ENCODE peak calls at places on chromosomes 7 and 10, in ten cellular contexts. Y is DND-41, F is HCT116, T is AG04450, N is GM06990, E is transverse colon, D is prostate gland, U is cardiac fibroblast, J is left lung, R is lower leg skin. Z is an unnamed sample.

GRCh38 chr10:94061026-94061425 is 67.3 kb downstream of the PLCE1 start:
- DNase-seq in Y (no peak), F (no peak), T (no peak), N (no peak), E (no peak), D (no peak), U (no peak), J (no peak), R (no peak), Z (no peak)

GRCh38 chr7:21028990-21029337 is 242.3 kb upstream of the SP8 start:
- DNase-seq in Y (no peak), F (no peak), T (no peak), N (no peak), E (no peak), D (no peak), U (no peak), J (no peak), R (no peak), Z (no peak)

GRCh38 chr10:71136036-71136690 is 76.2 kb upstream of the UNC5B start:
- DNase-seq in Y (no peak), F (no peak), T (no peak), N (no peak), E (no peak), D (no peak), U (no peak), J (no peak), R (peak), Z (no peak)

GRCh38 chr10:125325326-125325725 is 165.0 kb upstream of the CTBP2 start:
- DNase-seq in Y (no peak), F (no peak), T (no peak), N (no peak), E (no peak), D (no peak), U (no peak), J (no peak), R (no peak), Z (no peak)

GRCh38 chr10:97327348-97328294 is 6.9 kb downstream of the FRAT2 start:
- DNase-seq in Y (no peak), F (no peak), T (no peak), N (no peak), E (no peak), D (peak), U (no peak), J (no peak), R (no peak), Z (no peak)

GRCh38 chr10:67978749-67979148 is 94.3 kb downstream of the SIRT1 start:
- DNase-seq in Y (no peak), F (no peak), T (no peak), N (no peak), E (no peak), D (no peak), U (peak), J (no peak), R (no peak), Z (no peak)

GRCh38 chr7:1065263-1066260 is 21.2 kb downstream of the GPR146 start:
- DNase-seq in Y (peak), F (no peak), T (no peak), N (peak), E (peak), D (peak), U (peak), J (peak), R (peak), Z (no peak)

GRCh38 chr10:88672041-88672440 is 7.8 kb downstream of the LIPF start:
- DNase-seq in Y (no peak), F (no peak), T (peak), N (no peak), E (no peak), D (no peak), U (no peak), J (no peak), R (no peak), Z (peak)

GRCh38 chr10:130045091-130045652 is 65.5 kb downstream of the C10orf143 start:
- DNase-seq in Y (peak), F (peak), T (no peak), N (no peak), E (no peak), D (no peak), U (peak), J (peak), R (peak), Z (no peak)

GRCh38 chr7:143381427-143382125 is 431 bp downstream of the ZYX start:
- DNase-seq in Y (no peak), F (no peak), T (peak), N (no peak), E (peak), D (peak), U (peak), J (peak), R (peak), Z (peak)

GRCh38 chr7:31488562-31489203 is 25.2 kb upstream of the ITPRID1 start:
- DNase-seq in Y (peak), F (peak), T (no peak), N (peak), E (peak), D (peak), U (peak), J (peak), R (no peak), Z (peak)

GRCh38 chr7:41977165-41977651 is 259.8 kb downstream of the GLI3 start:
- DNase-seq in Y (peak), F (peak), T (no peak), N (no peak), E (no peak), D (no peak), U (peak), J (no peak), R (no peak), Z (peak)

GRCh38 chr7:2708547-2709310 is 20.7 kb downstream of the AMZ1 start:
- DNase-seq in Y (no peak), F (no peak), T (no peak), N (no peak), E (no peak), D (no peak), U (no peak), J (peak), R (no peak), Z (no peak)

GRCh38 chr10:24822557-24822956 is 98.9 kb upstream of the ARHGAP21 start:
- DNase-seq in Y (no peak), F (no peak), T (no peak), N (peak), E (no peak), D (no peak), U (no peak), J (no peak), R (no peak), Z (no peak)

GRCh38 chr7:131112431-131112830 is 215.2 kb upstream of the MKLN1 start:
- DNase-seq in Y (no peak), F (no peak), T (no peak), N (no peak), E (no peak), D (no peak), U (no peak), J (no peak), R (no peak), Z (no peak)

GRCh38 chr10:78559514-78560392 is 509.0 kb upstream of the ZMIZ1 start:
- DNase-seq in Y (no peak), F (no peak), T (no peak), N (no peak), E (no peak), D (no peak), U (no peak), J (no peak), R (no peak), Z (no peak)

GRCh38 chr7:55325371-55325792 is 39.8 kb upstream of the LANCL2 start:
- DNase-seq in Y (no peak), F (no peak), T (peak), N (no peak), E (no peak), D (no peak), U (peak), J (no peak), R (no peak), Z (peak)

GRCh38 chr7:2926898-2927405 is 82.8 kb upstream of the GNA12 start:
- DNase-seq in Y (peak), F (no peak), T (no peak), N (no peak), E (no peak), D (no peak), U (no peak), J (peak), R (peak), Z (no peak)

GRCh38 chr10:15737635-15738034 is 17.9 kb upstream of the ITGA8 start:
- DNase-seq in Y (no peak), F (no peak), T (no peak), N (no peak), E (no peak), D (no peak), U (peak), J (no peak), R (no peak), Z (no peak)

GRCh38 chr10:110356628-110357245 is 52.0 kb upstream of the SMNDC1 start:
- DNase-seq in Y (no peak), F (peak), T (peak), N (peak), E (peak), D (peak), U (peak), J (no peak), R (no peak), Z (peak)

GRCh38 chr10:48603421-48604038 is 1.3 kb downstream of the ARHGAP22 start:
- DNase-seq in Y (no peak), F (no peak), T (no peak), N (no peak), E (no peak), D (no peak), U (no peak), J (no peak), R (peak), Z (no peak)

GRCh38 chr10:8049874-8050560 is 4.5 kb upstream of the GATA3 start:
- DNase-seq in Y (no peak), F (no peak), T (no peak), N (no peak), E (no peak), D (no peak), U (no peak), J (no peak), R (peak), Z (no peak)

GRCh38 chr7:157540606-157541294 is 203.9 kb downstream of the DNAJB6 start:
- DNase-seq in Y (no peak), F (no peak), T (no peak), N (no peak), E (no peak), D (no peak), U (no peak), J (peak), R (no peak), Z (no peak)

GRCh38 chr7:139264220-139264619 is 33.2 kb downstream of the UBN2 start:
- DNase-seq in Y (no peak), F (no peak), T (no peak), N (no peak), E (no peak), D (no peak), U (no peak), J (no peak), R (no peak), Z (no peak)

GRCh38 chr7:153523320-153524015 is 528.7 kb upstream of the DPP6 start:
- DNase-seq in Y (no peak), F (no peak), T (no peak), N (no peak), E (no peak), D (no peak), U (no peak), J (no peak), R (no peak), Z (no peak)

GRCh38 chr10:77635402-77636227 is 2.0 kb downstream of the KCNMA1 start:
- DNase-seq in Y (no peak), F (no peak), T (no peak), N (no peak), E (no peak), D (no peak), U (no peak), J (no peak), R (no peak), Z (no peak)

GRCh38 chr7:67716729-67717128 is 720.1 kb downstream of the TYW1 start:
- DNase-seq in Y (no peak), F (no peak), T (no peak), N (no peak), E (no peak), D (no peak), U (no peak), J (no peak), R (no peak), Z (no peak)

GRCh38 chr7:155369-156000 is 36.9 kb upstream of the FAM20C start:
- DNase-seq in Y (no peak), F (no peak), T (no peak), N (no peak), E (no peak), D (no peak), U (no peak), J (no peak), R (no peak), Z (no peak)

GRCh38 chr10:64350665-64351064 is 829.5 kb downstream of the REEP3 start:
- DNase-seq in Y (no peak), F (no peak), T (no peak), N (no peak), E (no peak), D (no peak), U (no peak), J (no peak), R (no peak), Z (no peak)

GRCh38 chr7:129642871-129643515 is 31.5 kb downstream of the NRF1 start:
- DNase-seq in Y (no peak), F (no peak), T (no peak), N (no peak), E (no peak), D (no peak), U (no peak), J (no peak), R (no peak), Z (no peak)

GRCh38 chr10:4107328-4107851 is 322.4 kb upstream of the KLF6 start:
- DNase-seq in Y (no peak), F (no peak), T (no peak), N (no peak), E (no peak), D (no peak), U (no peak), J (no peak), R (no peak), Z (no peak)

GRCh38 chr7:18425873-18426520 is 69.6 kb upstream of the HDAC9 start:
- DNase-seq in Y (no peak), F (no peak), T (no peak), N (no peak), E (no peak), D (no peak), U (no peak), J (no peak), R (no peak), Z (no peak)

GRCh38 chr7:25989140-25989705 is 162.8 kb upstream of the NFE2L3 start:
- DNase-seq in Y (no peak), F (no peak), T (no peak), N (no peak), E (peak), D (peak), U (no peak), J (no peak), R (no peak), Z (no peak)

GRCh38 chr7:135536160-135536559 is 21.6 kb upstream of the NUP205 start:
- DNase-seq in Y (no peak), F (no peak), T (no peak), N (no peak), E (no peak), D (no peak), U (peak), J (no peak), R (peak), Z (peak)

GRCh38 chr7:69800495-69800894 is 202.2 kb downstream of the AUTS2 start:
- DNase-seq in Y (no peak), F (no peak), T (no peak), N (no peak), E (no peak), D (no peak), U (peak), J (no peak), R (no peak), Z (no peak)

GRCh38 chr7:79921976-79922375 is 212.7 kb upstream of the GNAI1 start:
- DNase-seq in Y (no peak), F (no peak), T (no peak), N (no peak), E (no peak), D (no peak), U (no peak), J (no peak), R (no peak), Z (no peak)

GRCh38 chr10:80187465-80188409 is 17.6 kb downstream of the ANXA11 start:
- DNase-seq in Y (peak), F (no peak), T (no peak), N (peak), E (peak), D (peak), U (no peak), J (peak), R (no peak), Z (no peak)

GRCh38 chr10:86439544-86439943 is 72.9 kb upstream of the GRID1 start:
- DNase-seq in Y (no peak), F (no peak), T (peak), N (no peak), E (peak), D (peak), U (peak), J (no peak), R (peak), Z (peak)

GRCh38 chr10:126147866-126148578 is 240.3 kb downstream of the ADAM12 start:
- DNase-seq in Y (no peak), F (no peak), T (no peak), N (no peak), E (no peak), D (no peak), U (peak), J (no peak), R (no peak), Z (peak)

GRCh38 chr7:135719688-135720087 is 8.3 kb downstream of the SLC13A4 start:
- DNase-seq in Y (no peak), F (no peak), T (no peak), N (no peak), E (no peak), D (no peak), U (no peak), J (no peak), R (no peak), Z (no peak)

DNA sequence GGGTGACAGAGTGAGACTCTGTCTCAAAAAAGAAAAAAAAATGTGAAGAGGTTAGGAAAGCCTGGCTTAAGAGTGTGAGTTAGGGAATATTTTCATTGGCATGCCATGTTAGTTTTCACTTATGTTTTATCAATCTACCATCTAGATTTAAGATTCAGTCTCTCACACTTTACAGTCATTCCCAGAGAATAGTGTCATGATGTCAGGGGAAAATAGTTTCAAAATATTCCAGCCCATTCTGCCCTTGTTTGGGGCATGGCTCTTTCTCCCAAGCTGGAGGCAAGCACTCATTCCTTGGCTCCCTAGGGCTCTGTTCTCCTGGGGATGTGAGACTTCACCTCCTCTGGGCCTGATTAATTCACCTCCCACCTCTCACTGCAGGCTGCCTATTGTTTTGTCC is 331.5 kb downstream of the CXCL12 start:
- DNase-seq in Y (no peak), F (no peak), T (no peak), N (no peak), E (no peak), D (no peak), U (no peak), J (no peak), R (no peak), Z (no peak)
- TF ChIP-seq CTCF in Y (no peak), F (no peak), T (no peak), N (no peak), E (no peak), D (no peak), U (no peak), J (no peak), R (no peak), Z (no peak)

DNA sequence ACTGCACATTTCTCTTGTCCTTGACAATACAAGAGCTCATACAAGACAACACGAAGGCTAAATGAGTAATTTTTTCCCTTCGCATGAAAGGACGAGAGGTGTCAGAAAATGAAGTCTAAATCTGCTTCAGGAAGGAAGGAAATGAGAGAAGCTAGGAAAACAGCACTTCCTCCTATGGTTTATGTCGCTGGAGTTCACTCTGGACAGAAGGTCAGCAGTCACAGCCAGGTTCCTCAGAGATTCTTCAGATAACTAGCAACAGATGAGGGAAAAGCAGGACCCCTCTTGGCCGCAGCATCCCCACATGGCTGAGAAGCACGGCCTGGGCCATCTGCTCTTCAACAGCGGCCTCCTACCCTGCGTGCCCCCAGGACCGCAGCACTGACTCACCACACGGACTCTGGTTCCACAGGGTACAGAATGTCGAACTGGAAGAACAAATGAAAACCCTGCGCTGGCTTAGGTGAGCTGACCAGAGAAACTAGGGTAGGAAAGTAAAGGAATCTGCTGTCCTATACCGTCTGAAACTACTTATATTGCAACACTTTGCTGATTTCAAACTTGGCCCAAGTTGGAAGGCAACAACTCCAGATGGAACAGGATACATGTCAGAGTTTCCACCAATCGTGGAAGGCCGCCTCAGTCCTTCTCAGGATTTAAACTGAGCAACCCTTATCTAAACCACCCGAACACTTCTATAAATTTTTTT is 26.3 kb downstream of the DNMBP start:
- DNase-seq in Y (no peak), F (no peak), T (no peak), N (peak), E (no peak), D (no peak), U (peak), J (no peak), R (peak), Z (no peak)
- H3K4me3 ChIP-seq in Y (no peak), F (no peak), T (peak), N (peak), E (no peak), D (no peak), U (peak), J (no peak), R (no peak), Z (no peak)

GRCh38 chr10:12502526-12503274 is 153.4 kb downstream of the CAMK1D start:
- DNase-seq in Y (no peak), F (no peak), T (no peak), N (no peak), E (no peak), D (no peak), U (no peak), J (no peak), R (peak), Z (no peak)
- TF ChIP-seq CTCF in Y (no peak), F (no peak), T (no peak), N (no peak), E (no peak), D (no peak), U (no peak), J (no peak), R (no peak), Z (no peak)

GRCh38 chr10:17353568-17353967 is 100.8 kb downstream of the ST8SIA6 start:
- DNase-seq in Y (no peak), F (peak), T (no peak), N (no peak), E (no peak), D (no peak), U (no peak), J (no peak), R (no peak), Z (no peak)

GRCh38 chr10:17356820-17357219 is 97.6 kb downstream of the ST8SIA6 start:
- DNase-seq in Y (no peak), F (no peak), T (no peak), N (no peak), E (no peak), D (no peak), U (no peak), J (no peak), R (no peak), Z (no peak)

GRCh38 chr10:17354781-17355180 is 99.6 kb downstream of the ST8SIA6 start:
- DNase-seq in Y (no peak), F (no peak), T (no peak), N (no peak), E (no peak), D (no peak), U (peak), J (no peak), R (no peak), Z (peak)

GRCh38 chr10:17357781-17358180 is 96.6 kb downstream of the ST8SIA6 start:
- DNase-seq in Y (no peak), F (no peak), T (no peak), N (no peak), E (no peak), D (no peak), U (no peak), J (no peak), R (no peak), Z (no peak)

GRCh38 chr10:17358461-17358860 is 95.9 kb downstream of the ST8SIA6 start:
- DNase-seq in Y (no peak), F (no peak), T (no peak), N (no peak), E (no peak), D (no peak), U (no peak), J (no peak), R (no peak), Z (no peak)
- H3K4me3 ChIP-seq in Y (no peak), F (no peak), T (no peak), N (no peak), E (no peak), D (no peak), U (no peak), J (no peak), R (no peak), Z (no peak)

DNA sequence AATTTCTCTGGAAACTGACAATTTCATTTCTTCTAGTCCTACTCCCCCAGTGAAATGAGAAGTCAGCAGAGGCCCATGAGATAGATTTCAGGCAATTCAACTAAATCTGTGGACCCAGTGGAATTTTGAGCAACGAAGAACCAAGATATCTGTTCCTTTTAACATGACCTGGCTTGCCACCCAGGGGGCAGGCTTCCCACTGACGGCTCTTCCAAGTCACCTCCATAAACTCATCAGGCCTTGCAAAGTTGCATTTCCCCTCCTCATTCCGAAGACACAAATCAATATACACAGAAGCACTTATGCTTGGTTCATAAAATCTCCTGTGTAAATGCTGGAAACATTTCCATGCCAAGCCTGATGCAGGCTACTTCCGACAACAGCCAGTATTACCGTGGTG is 1.8 kb downstream of the FRMD4A start:
- DNase-seq in Y (no peak), F (no peak), T (no peak), N (no peak), E (no peak), D (no peak), U (no peak), J (no peak), R (no peak), Z (no peak)
- TF ChIP-seq CTCF in Y (no peak), F (no peak), T (no peak), N (no peak), E (no peak), D (no peak), U (no peak), J (no peak), R (no peak), Z (no peak)